ENCODE peak calls at places on chromosome 13, in ten cellular contexts. One of them, this sample, is unnamed.

GRCh38 chr13:109243311-109243951 is 543.0 kb downstream of the IRS2 start:
- DNase-seq in nephron progenitor cell: no peak
- DNase-seq in bronchial epithelial cell: peak; percentile 79
- DNase-seq in ascending aorta: no peak
- DNase-seq in HL-60: no peak
- DNase-seq in transverse colon: no peak
- DNase-seq in fibroblast of lung: peak; percentile 96
- DNase-seq in AG09309: peak; percentile 72
- DNase-seq in fibroblast of mammary gland: peak; percentile 88
- DNase-seq in cardiac fibroblast: peak; percentile 87
- DNase-seq in this sample: no peak

GRCh38 chr13:59680429-59681024 is 483.2 kb downstream of the DIAPH3 start:
- DNase-seq in nephron progenitor cell: no peak
- DNase-seq in bronchial epithelial cell: peak; percentile 38
- DNase-seq in ascending aorta: no peak
- DNase-seq in HL-60: no peak
- DNase-seq in transverse colon: no peak
- DNase-seq in fibroblast of lung: peak; percentile 14
- DNase-seq in AG09309: no peak
- DNase-seq in fibroblast of mammary gland: peak; percentile 45
- DNase-seq in cardiac fibroblast: peak; percentile 45
- DNase-seq in this sample: no peak

GRCh38 chr13:99305180-99305965 is 1.8 kb downstream of the GPR183 start:
- DNase-seq in nephron progenitor cell: no peak
- DNase-seq in bronchial epithelial cell: no peak
- DNase-seq in ascending aorta: no peak
- DNase-seq in HL-60: no peak
- DNase-seq in transverse colon: no peak
- DNase-seq in fibroblast of lung: no peak
- DNase-seq in AG09309: no peak
- DNase-seq in fibroblast of mammary gland: no peak
- DNase-seq in cardiac fibroblast: no peak
- DNase-seq in this sample: no peak

GRCh38 chr13:91101436-91101835 is 246.1 kb upstream of the MIR17HG start:
- DNase-seq in nephron progenitor cell: no peak
- DNase-seq in bronchial epithelial cell: no peak
- DNase-seq in ascending aorta: no peak
- DNase-seq in HL-60: no peak
- DNase-seq in transverse colon: no peak
- DNase-seq in fibroblast of lung: no peak
- DNase-seq in AG09309: no peak
- DNase-seq in fibroblast of mammary gland: no peak
- DNase-seq in cardiac fibroblast: no peak
- DNase-seq in this sample: no peak

GRCh38 chr13:46181799-46182490 is at the start of gene LCP1:
- DNase-seq in nephron progenitor cell: no peak
- DNase-seq in bronchial epithelial cell: no peak
- DNase-seq in ascending aorta: no peak
- DNase-seq in HL-60: peak; percentile 93
- DNase-seq in transverse colon: peak; percentile 44
- DNase-seq in fibroblast of lung: no peak
- DNase-seq in AG09309: no peak
- DNase-seq in fibroblast of mammary gland: no peak
- DNase-seq in cardiac fibroblast: no peak
- DNase-seq in this sample: no peak

GRCh38 chr13:48437381-48437780 is 24.5 kb upstream of the LPAR6 start:
- DNase-seq in nephron progenitor cell: no peak
- DNase-seq in bronchial epithelial cell: peak; percentile 70
- DNase-seq in ascending aorta: peak; percentile 45
- DNase-seq in HL-60: no peak
- DNase-seq in transverse colon: peak; percentile 21
- DNase-seq in fibroblast of lung: peak; percentile 70
- DNase-seq in AG09309: no peak
- DNase-seq in fibroblast of mammary gland: peak; percentile 76
- DNase-seq in cardiac fibroblast: peak; percentile 93
- DNase-seq in this sample: no peak

GRCh38 chr13:94312511-94313191 is 166.8 kb downstream of the DCT start:
- DNase-seq in nephron progenitor cell: peak; percentile 12
- DNase-seq in bronchial epithelial cell: peak; percentile 23
- DNase-seq in ascending aorta: no peak
- DNase-seq in HL-60: no peak
- DNase-seq in transverse colon: no peak
- DNase-seq in fibroblast of lung: peak; percentile 32
- DNase-seq in AG09309: no peak
- DNase-seq in fibroblast of mammary gland: no peak
- DNase-seq in cardiac fibroblast: no peak
- DNase-seq in this sample: no peak

GRCh38 chr13:74406439-74406838 is 272.2 kb upstream of the KLF12 start:
- DNase-seq in nephron progenitor cell: no peak
- DNase-seq in bronchial epithelial cell: no peak
- DNase-seq in ascending aorta: no peak
- DNase-seq in HL-60: no peak
- DNase-seq in transverse colon: no peak
- DNase-seq in fibroblast of lung: no peak
- DNase-seq in AG09309: no peak
- DNase-seq in fibroblast of mammary gland: peak; percentile 20
- DNase-seq in cardiac fibroblast: no peak
- DNase-seq in this sample: no peak

GRCh38 chr13:55347528-55347927 is 1793.2 kb upstream of the PRR20A start:
- DNase-seq in nephron progenitor cell: no peak
- DNase-seq in bronchial epithelial cell: no peak
- DNase-seq in ascending aorta: no peak
- DNase-seq in HL-60: no peak
- DNase-seq in transverse colon: no peak
- DNase-seq in fibroblast of lung: no peak
- DNase-seq in AG09309: no peak
- DNase-seq in fibroblast of mammary gland: no peak
- DNase-seq in cardiac fibroblast: no peak
- DNase-seq in this sample: no peak

GRCh38 chr13:47287291-47287751 is 390.5 kb upstream of the HTR2A start:
- DNase-seq in nephron progenitor cell: no peak
- DNase-seq in bronchial epithelial cell: no peak
- DNase-seq in ascending aorta: no peak
- DNase-seq in HL-60: no peak
- DNase-seq in transverse colon: no peak
- DNase-seq in fibroblast of lung: peak; percentile 83
- DNase-seq in AG09309: no peak
- DNase-seq in fibroblast of mammary gland: peak; percentile 61
- DNase-seq in cardiac fibroblast: no peak
- DNase-seq in this sample: no peak

GRCh38 chr13:67224148-67224846 is 5.8 kb downstream of the PCDH9 start:
- DNase-seq in nephron progenitor cell: peak; percentile 62
- DNase-seq in bronchial epithelial cell: peak; percentile 62
- DNase-seq in ascending aorta: no peak
- DNase-seq in HL-60: peak; percentile 48
- DNase-seq in transverse colon: peak; percentile 64
- DNase-seq in fibroblast of lung: peak; percentile 76
- DNase-seq in AG09309: peak; percentile 37
- DNase-seq in fibroblast of mammary gland: peak; percentile 83
- DNase-seq in cardiac fibroblast: peak; percentile 92
- DNase-seq in this sample: peak; percentile 76

GRCh38 chr13:67223742-67224141 is 6.4 kb downstream of the PCDH9 start:
- DNase-seq in nephron progenitor cell: no peak
- DNase-seq in bronchial epithelial cell: peak; percentile 13
- DNase-seq in ascending aorta: no peak
- DNase-seq in HL-60: no peak
- DNase-seq in transverse colon: no peak
- DNase-seq in fibroblast of lung: peak; percentile 23
- DNase-seq in AG09309: no peak
- DNase-seq in fibroblast of mammary gland: peak; percentile 24
- DNase-seq in cardiac fibroblast: no peak
- DNase-seq in this sample: no peak

GRCh38 chr13:67227131-67227983 is 2.8 kb downstream of the PCDH9 start:
- DNase-seq in nephron progenitor cell: no peak
- DNase-seq in bronchial epithelial cell: no peak
- DNase-seq in ascending aorta: no peak
- DNase-seq in HL-60: no peak
- DNase-seq in transverse colon: no peak
- DNase-seq in fibroblast of lung: no peak
- DNase-seq in AG09309: no peak
- DNase-seq in fibroblast of mammary gland: no peak
- DNase-seq in cardiac fibroblast: no peak
- DNase-seq in this sample: no peak

GRCh38 chr13:67226686-67227085 is 3.5 kb downstream of the PCDH9 start:
- DNase-seq in nephron progenitor cell: no peak
- DNase-seq in bronchial epithelial cell: no peak
- DNase-seq in ascending aorta: no peak
- DNase-seq in HL-60: no peak
- DNase-seq in transverse colon: no peak
- DNase-seq in fibroblast of lung: no peak
- DNase-seq in AG09309: no peak
- DNase-seq in fibroblast of mammary gland: no peak
- DNase-seq in cardiac fibroblast: no peak
- DNase-seq in this sample: no peak

GRCh38 chr13:67225252-67226159 is 4.6 kb downstream of the PCDH9 start:
- DNase-seq in nephron progenitor cell: no peak
- DNase-seq in bronchial epithelial cell: no peak
- DNase-seq in ascending aorta: no peak
- DNase-seq in HL-60: no peak
- DNase-seq in transverse colon: no peak
- DNase-seq in fibroblast of lung: no peak
- DNase-seq in AG09309: no peak
- DNase-seq in fibroblast of mammary gland: no peak
- DNase-seq in cardiac fibroblast: no peak
- DNase-seq in this sample: no peak
- TF ChIP-seq CTCF in nephron progenitor cell: no peak
- TF ChIP-seq CTCF in bronchial epithelial cell: no peak
- TF ChIP-seq CTCF in ascending aorta: no peak
- TF ChIP-seq CTCF in HL-60: no peak
- TF ChIP-seq CTCF in transverse colon: no peak
- TF ChIP-seq CTCF in fibroblast of lung: no peak
- TF ChIP-seq CTCF in AG09309: no peak
- TF ChIP-seq CTCF in fibroblast of mammary gland: no peak
- TF ChIP-seq CTCF in cardiac fibroblast: no peak
- TF ChIP-seq CTCF in this sample: no peak

GRCh38 chr13:42361701-42362100 is 89.7 kb downstream of the AKAP11 start:
- DNase-seq in nephron progenitor cell: no peak
- DNase-seq in bronchial epithelial cell: no peak
- DNase-seq in ascending aorta: no peak
- DNase-seq in HL-60: no peak
- DNase-seq in transverse colon: no peak
- DNase-seq in fibroblast of lung: no peak
- DNase-seq in AG09309: no peak
- DNase-seq in fibroblast of mammary gland: no peak
- DNase-seq in cardiac fibroblast: no peak
- DNase-seq in this sample: no peak

GRCh38 chr13:42360046-42360445 is 88.1 kb downstream of the AKAP11 start:
- DNase-seq in nephron progenitor cell: no peak
- DNase-seq in bronchial epithelial cell: no peak
- DNase-seq in ascending aorta: no peak
- DNase-seq in HL-60: no peak
- DNase-seq in transverse colon: no peak
- DNase-seq in fibroblast of lung: no peak
- DNase-seq in AG09309: no peak
- DNase-seq in fibroblast of mammary gland: no peak
- DNase-seq in cardiac fibroblast: no peak
- DNase-seq in this sample: no peak

GRCh38 chr13:42364613-42365000 is 92.7 kb downstream of the AKAP11 start:
- DNase-seq in nephron progenitor cell: no peak
- DNase-seq in bronchial epithelial cell: no peak
- DNase-seq in ascending aorta: no peak
- DNase-seq in HL-60: no peak
- DNase-seq in transverse colon: no peak
- DNase-seq in fibroblast of lung: no peak
- DNase-seq in AG09309: no peak
- DNase-seq in fibroblast of mammary gland: peak; percentile 16
- DNase-seq in cardiac fibroblast: no peak
- DNase-seq in this sample: no peak

GRCh38 chr13:42367836-42368235 is 95.9 kb downstream of the AKAP11 start:
- DNase-seq in nephron progenitor cell: no peak
- DNase-seq in bronchial epithelial cell: peak; percentile 54
- DNase-seq in ascending aorta: no peak
- DNase-seq in HL-60: peak; percentile 28
- DNase-seq in transverse colon: no peak
- DNase-seq in fibroblast of lung: no peak
- DNase-seq in AG09309: no peak
- DNase-seq in fibroblast of mammary gland: no peak
- DNase-seq in cardiac fibroblast: no peak
- DNase-seq in this sample: no peak

GRCh38 chr13:42363941-42364612 is 92.1 kb downstream of the AKAP11 start:
- DNase-seq in nephron progenitor cell: no peak
- DNase-seq in bronchial epithelial cell: peak; percentile 69
- DNase-seq in ascending aorta: no peak
- DNase-seq in HL-60: no peak
- DNase-seq in transverse colon: no peak
- DNase-seq in fibroblast of lung: peak; percentile 13
- DNase-seq in AG09309: no peak
- DNase-seq in fibroblast of mammary gland: peak; percentile 57
- DNase-seq in cardiac fibroblast: peak; percentile 21
- DNase-seq in this sample: no peak
- TF ChIP-seq CTCF in nephron progenitor cell: no peak
- TF ChIP-seq CTCF in bronchial epithelial cell: no peak
- TF ChIP-seq CTCF in ascending aorta: no peak
- TF ChIP-seq CTCF in HL-60: no peak
- TF ChIP-seq CTCF in transverse colon: no peak
- TF ChIP-seq CTCF in fibroblast of lung: no peak
- TF ChIP-seq CTCF in AG09309: no peak
- TF ChIP-seq CTCF in fibroblast of mammary gland: peak; percentile 8
- TF ChIP-seq CTCF in cardiac fibroblast: peak; percentile 34
- TF ChIP-seq CTCF in this sample: no peak

DNA sequence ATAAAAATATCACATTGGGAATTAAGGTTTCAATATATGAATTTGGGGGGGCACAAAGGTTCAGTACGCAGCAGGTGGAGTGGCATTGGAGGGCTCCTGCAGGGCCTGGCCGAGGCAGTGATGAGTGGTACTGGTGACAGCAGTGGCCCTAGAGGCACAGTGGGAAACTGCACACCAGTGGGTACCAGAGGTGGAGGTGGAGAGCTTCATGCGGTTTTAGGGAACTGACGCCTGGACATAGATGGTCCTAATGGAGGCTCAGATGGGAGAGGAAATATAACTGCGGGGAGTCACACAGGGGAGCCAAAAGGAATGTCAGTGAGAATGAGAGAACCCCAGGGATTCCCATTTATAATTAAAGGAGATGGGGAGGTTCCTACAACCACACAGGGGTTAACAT is 156.2 kb downstream of the COG6 start:
- DNase-seq in nephron progenitor cell: no peak
- DNase-seq in bronchial epithelial cell: no peak
- DNase-seq in ascending aorta: no peak
- DNase-seq in HL-60: no peak
- DNase-seq in transverse colon: no peak
- DNase-seq in fibroblast of lung: no peak
- DNase-seq in AG09309: no peak
- DNase-seq in fibroblast of mammary gland: no peak
- DNase-seq in cardiac fibroblast: no peak
- DNase-seq in this sample: no peak
- TF ChIP-seq CTCF in nephron progenitor cell: no peak
- TF ChIP-seq CTCF in bronchial epithelial cell: no peak
- TF ChIP-seq CTCF in ascending aorta: no peak
- TF ChIP-seq CTCF in HL-60: no peak
- TF ChIP-seq CTCF in transverse colon: no peak
- TF ChIP-seq CTCF in fibroblast of lung: no peak
- TF ChIP-seq CTCF in AG09309: no peak
- TF ChIP-seq CTCF in fibroblast of mammary gland: no peak
- TF ChIP-seq CTCF in cardiac fibroblast: no peak
- TF ChIP-seq CTCF in this sample: peak; percentile 29

DNA sequence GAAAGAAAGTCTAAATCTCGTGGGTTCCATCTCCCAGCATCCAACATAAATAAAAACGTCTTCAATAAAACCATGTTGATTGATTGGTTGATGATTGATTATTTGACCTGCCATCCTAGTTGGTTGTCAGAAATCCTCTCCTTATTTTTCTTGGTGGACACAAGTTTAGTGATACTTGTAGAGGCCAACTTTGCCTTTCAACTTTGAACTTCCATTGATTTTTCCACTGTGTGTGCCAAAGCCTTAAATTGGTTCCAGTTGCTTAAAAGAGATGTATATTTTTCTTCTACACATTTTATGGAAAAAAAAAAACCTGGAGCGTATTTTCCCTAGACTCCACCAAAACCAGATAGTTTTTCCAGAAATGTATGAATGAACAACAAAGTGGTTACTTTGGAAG is 85.0 kb downstream of the MBNL2 start:
- DNase-seq in nephron progenitor cell: no peak
- DNase-seq in bronchial epithelial cell: no peak
- DNase-seq in ascending aorta: no peak
- DNase-seq in HL-60: no peak
- DNase-seq in transverse colon: no peak
- DNase-seq in fibroblast of lung: no peak
- DNase-seq in AG09309: no peak
- DNase-seq in fibroblast of mammary gland: no peak
- DNase-seq in cardiac fibroblast: no peak
- DNase-seq in this sample: no peak
- TF ChIP-seq CTCF in nephron progenitor cell: no peak
- TF ChIP-seq CTCF in bronchial epithelial cell: no peak
- TF ChIP-seq CTCF in ascending aorta: no peak
- TF ChIP-seq CTCF in HL-60: no peak
- TF ChIP-seq CTCF in transverse colon: no peak
- TF ChIP-seq CTCF in fibroblast of lung: no peak
- TF ChIP-seq CTCF in AG09309: no peak
- TF ChIP-seq CTCF in fibroblast of mammary gland: no peak
- TF ChIP-seq CTCF in cardiac fibroblast: no peak
- TF ChIP-seq CTCF in this sample: no peak

This sample was measured in type B pancreatic cell.